ENCODE peak calls at places on chromosomes 12 and 14, in five cellular contexts. One of them, this sample, is unnamed.

GRCh38 chr12:4392223-4392742 is 12.8 kb upstream of the FGF23 start:
- DNase-seq in mammary epithelial cell: no peak
- DNase-seq in ovary: no peak
- DNase-seq in choroid plexus epithelial cell: no peak
- DNase-seq in A549: no peak
- DNase-seq in this sample: no peak

GRCh38 chr12:93727911-93728310 is 50.7 kb downstream of the CRADD start:
- DNase-seq in mammary epithelial cell: no peak
- DNase-seq in choroid plexus epithelial cell: no peak
- DNase-seq in ovary: no peak
- DNase-seq in A549: no peak
- DNase-seq in this sample: no peak

GRCh38 chr12:94435511-94435927 is 24.1 kb downstream of the CEP83 start:
- DNase-seq in choroid plexus epithelial cell: peak; percentile 9
- DNase-seq in mammary epithelial cell: no peak
- DNase-seq in ovary: no peak
- DNase-seq in A549: no peak
- DNase-seq in this sample: no peak

GRCh38 chr14:90858511-90858910 is 42.3 kb upstream of the TTC7B start:
- DNase-seq in choroid plexus epithelial cell: no peak
- DNase-seq in mammary epithelial cell: no peak
- DNase-seq in A549: no peak
- DNase-seq in ovary: no peak
- DNase-seq in this sample: no peak

GRCh38 chr12:19915392-19916192 is 452.7 kb upstream of the PDE3A start:
- DNase-seq in A549: no peak
- DNase-seq in ovary: no peak
- DNase-seq in choroid plexus epithelial cell: peak; percentile 75
- DNase-seq in mammary epithelial cell: no peak
- DNase-seq in this sample: no peak

GRCh38 chr14:81868172-81868571 is 334.5 kb upstream of the SEL1L start:
- DNase-seq in A549: no peak
- DNase-seq in ovary: no peak
- DNase-seq in mammary epithelial cell: no peak
- DNase-seq in choroid plexus epithelial cell: no peak
- DNase-seq in this sample: no peak

GRCh38 chr12:123829561-123829960 is 67.5 kb downstream of the DNAH10 start:
- DNase-seq in A549: no peak
- DNase-seq in mammary epithelial cell: no peak
- DNase-seq in choroid plexus epithelial cell: no peak
- DNase-seq in ovary: no peak
- DNase-seq in this sample: no peak

GRCh38 chr12:124126950-124127349 is 153.9 kb downstream of the ZNF664 start:
- DNase-seq in choroid plexus epithelial cell: no peak
- DNase-seq in A549: no peak
- DNase-seq in ovary: no peak
- DNase-seq in mammary epithelial cell: no peak
- DNase-seq in this sample: no peak

GRCh38 chr12:77433799-77434198 is 368.4 kb upstream of the E2F7 start:
- DNase-seq in mammary epithelial cell: no peak
- DNase-seq in ovary: no peak
- DNase-seq in A549: no peak
- DNase-seq in choroid plexus epithelial cell: peak; percentile 10
- DNase-seq in this sample: peak; percentile 16

GRCh38 chr12:52268212-52268611 is 6.2 kb upstream of the KRT86 start:
- DNase-seq in A549: no peak
- DNase-seq in choroid plexus epithelial cell: no peak
- DNase-seq in ovary: no peak
- DNase-seq in mammary epithelial cell: peak; percentile 59
- DNase-seq in this sample: no peak

GRCh38 chr14:103528512-103529382 is at the start of gene TRMT61A:
- DNase-seq in ovary: peak; percentile 94
- DNase-seq in A549: peak; percentile 95
- DNase-seq in choroid plexus epithelial cell: peak; percentile 93
- DNase-seq in mammary epithelial cell: peak; percentile 73
- DNase-seq in this sample: peak; percentile 66

GRCh38 chr14:80135305-80136088 is 75.8 kb downstream of the DIO2 start:
- DNase-seq in A549: no peak
- DNase-seq in choroid plexus epithelial cell: no peak
- DNase-seq in mammary epithelial cell: no peak
- DNase-seq in ovary: no peak
- DNase-seq in this sample: no peak

GRCh38 chr14:36505892-36506731 is 13.9 kb downstream of the NKX2-1 start:
- DNase-seq in ovary: no peak
- DNase-seq in choroid plexus epithelial cell: no peak
- DNase-seq in mammary epithelial cell: no peak
- DNase-seq in A549: no peak
- DNase-seq in this sample: no peak

GRCh38 chr12:14367097-14367661 is 1.7 kb downstream of the ATF7IP start:
- DNase-seq in choroid plexus epithelial cell: peak; percentile 81
- DNase-seq in mammary epithelial cell: peak; percentile 57
- DNase-seq in A549: no peak
- DNase-seq in ovary: no peak
- DNase-seq in this sample: peak; percentile 7

GRCh38 chr12:124679047-124679446 is 111.6 kb upstream of the NCOR2 start:
- DNase-seq in mammary epithelial cell: no peak
- DNase-seq in ovary: peak; percentile 25
- DNase-seq in choroid plexus epithelial cell: no peak
- DNase-seq in A549: no peak
- DNase-seq in this sample: no peak

GRCh38 chr12:32895688-32896437 is 714 bp downstream of the PKP2 start:
- DNase-seq in mammary epithelial cell: peak; percentile 27
- DNase-seq in ovary: peak; percentile 30
- DNase-seq in choroid plexus epithelial cell: no peak
- DNase-seq in A549: peak; percentile 41
- DNase-seq in this sample: no peak

GRCh38 chr12:32897276-32897615 is 669 bp upstream of the PKP2 start:
- DNase-seq in choroid plexus epithelial cell: peak; percentile 35
- DNase-seq in ovary: no peak
- DNase-seq in mammary epithelial cell: no peak
- DNase-seq in A549: no peak
- DNase-seq in this sample: no peak

GRCh38 chr12:32894566-32894965 is 2.0 kb downstream of the PKP2 start:
- DNase-seq in A549: no peak
- DNase-seq in mammary epithelial cell: no peak
- DNase-seq in ovary: no peak
- DNase-seq in choroid plexus epithelial cell: no peak
- DNase-seq in this sample: no peak

GRCh38 chr12:32896438-32897275 is at the start of gene PKP2:
- DNase-seq in choroid plexus epithelial cell: peak; percentile 59
- DNase-seq in ovary: peak; percentile 60
- DNase-seq in mammary epithelial cell: peak; percentile 98
- DNase-seq in A549: peak; percentile 56
- DNase-seq in this sample: no peak

GRCh38 chr12:32897688-32898573 is 1.4 kb upstream of the PKP2 start:
- DNase-seq in choroid plexus epithelial cell: no peak
- DNase-seq in A549: no peak
- DNase-seq in mammary epithelial cell: no peak
- DNase-seq in ovary: no peak
- DNase-seq in this sample: no peak
- H3K4me3 ChIP-seq in choroid plexus epithelial cell: no peak overlapping the region
- H3K4me3 ChIP-seq in A549: no peak overlapping the region
- H3K4me3 ChIP-seq in mammary epithelial cell: peak overlapping the region; percentile 39
- H3K4me3 ChIP-seq in ovary: no peak overlapping the region
- H3K4me3 ChIP-seq in this sample: no peak overlapping the region

GRCh38 chr14:94110552-94111181 is at the start of gene IFI27:
- DNase-seq in A549: no peak
- DNase-seq in mammary epithelial cell: no peak
- DNase-seq in ovary: peak; percentile 46
- DNase-seq in choroid plexus epithelial cell: peak; percentile 53
- DNase-seq in this sample: no peak
- H3K4me3 ChIP-seq in A549: no peak within 1 kb of the TSS
- H3K4me3 ChIP-seq in mammary epithelial cell: no peak within 1 kb of the TSS
- H3K4me3 ChIP-seq in ovary: peak within 1 kb of the TSS; percentile 17
- H3K4me3 ChIP-seq in choroid plexus epithelial cell: no peak within 1 kb of the TSS
- H3K4me3 ChIP-seq in this sample: no peak within 1 kb of the TSS

GRCh38 chr14:51682411-51682810 is 30.7 kb downstream of the FRMD6 start:
- DNase-seq in A549: no peak
- DNase-seq in mammary epithelial cell: no peak
- DNase-seq in choroid plexus epithelial cell: peak; percentile 80
- DNase-seq in ovary: no peak
- DNase-seq in this sample: no peak
- H3K4me3 ChIP-seq in A549: no peak overlapping the region
- H3K4me3 ChIP-seq in mammary epithelial cell: no peak overlapping the region
- H3K4me3 ChIP-seq in choroid plexus epithelial cell: no peak overlapping the region
- H3K4me3 ChIP-seq in ovary: no peak overlapping the region
- H3K4me3 ChIP-seq in this sample: no peak overlapping the region

GRCh38 chr14:37595809-37596595 is 573 bp downstream of the TTC6 start:
- DNase-seq in A549: peak; percentile 86
- DNase-seq in choroid plexus epithelial cell: no peak
- DNase-seq in mammary epithelial cell: peak; percentile 97
- DNase-seq in ovary: no peak
- DNase-seq in this sample: no peak

GRCh38 chr14:37593496-37594237 is 1.4 kb downstream of the FOXA1 start:
- DNase-seq in choroid plexus epithelial cell: no peak
- DNase-seq in ovary: no peak
- DNase-seq in A549: no peak
- DNase-seq in mammary epithelial cell: no peak
- DNase-seq in this sample: no peak

GRCh38 chr14:37592288-37593274 is 2.5 kb downstream of the FOXA1 start:
- DNase-seq in choroid plexus epithelial cell: no peak
- DNase-seq in ovary: no peak
- DNase-seq in A549: no peak
- DNase-seq in mammary epithelial cell: no peak
- DNase-seq in this sample: no peak

GRCh38 chr14:37594916-37595808 is at the start of the genes FOXA1 and TTC6:
- DNase-seq in ovary: no peak
- DNase-seq in A549: peak; percentile 53
- DNase-seq in choroid plexus epithelial cell: no peak
- DNase-seq in mammary epithelial cell: peak; percentile 51
- DNase-seq in this sample: no peak

DNA sequence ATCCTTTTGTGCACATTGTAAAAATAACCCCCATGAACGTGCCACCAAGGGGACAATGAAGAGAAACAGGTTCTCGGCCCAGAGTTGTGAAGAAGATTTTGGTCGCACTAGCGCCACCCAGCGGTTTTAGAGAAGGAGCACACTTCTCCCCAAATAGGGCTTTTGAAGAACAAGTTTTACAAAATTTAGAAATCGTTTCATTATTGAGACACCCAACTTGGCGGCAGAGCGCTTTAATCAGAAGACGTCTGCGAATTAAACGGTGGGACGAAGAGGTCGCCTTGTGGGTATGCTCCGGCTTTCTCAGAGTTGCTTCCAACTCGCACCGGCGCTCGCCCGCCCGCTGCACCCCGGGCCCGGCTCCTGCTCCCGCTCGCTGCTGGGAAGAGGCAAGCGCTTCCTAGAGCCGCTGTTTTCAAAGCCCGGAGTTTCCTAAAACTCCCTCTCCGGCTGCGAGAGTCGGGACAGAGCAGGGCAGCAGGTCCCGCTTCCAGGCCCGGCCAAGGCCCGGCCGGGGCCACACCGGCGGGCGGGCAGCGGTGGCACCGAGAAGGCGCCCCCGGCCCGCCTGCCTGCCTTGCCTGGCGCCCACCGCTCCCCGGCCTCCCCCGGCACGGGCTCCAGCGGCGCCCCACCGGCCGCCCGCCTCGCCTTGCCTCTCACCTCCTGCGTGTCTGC is 672 bp downstream of the FOXA1 start:
- DNase-seq in ovary: no peak
- DNase-seq in A549: peak; percentile 75
- DNase-seq in choroid plexus epithelial cell: peak; percentile 83
- DNase-seq in mammary epithelial cell: peak; percentile 74
- DNase-seq in this sample: peak; percentile 26
- H3K4me3 ChIP-seq in ovary: peak overlapping the region; percentile 32
- H3K4me3 ChIP-seq in A549: peak overlapping the region; percentile 92
- H3K4me3 ChIP-seq in choroid plexus epithelial cell: peak overlapping the region; percentile 58
- H3K4me3 ChIP-seq in mammary epithelial cell: peak overlapping the region; percentile 57
- H3K4me3 ChIP-seq in this sample: peak overlapping the region; percentile 51

DNA sequence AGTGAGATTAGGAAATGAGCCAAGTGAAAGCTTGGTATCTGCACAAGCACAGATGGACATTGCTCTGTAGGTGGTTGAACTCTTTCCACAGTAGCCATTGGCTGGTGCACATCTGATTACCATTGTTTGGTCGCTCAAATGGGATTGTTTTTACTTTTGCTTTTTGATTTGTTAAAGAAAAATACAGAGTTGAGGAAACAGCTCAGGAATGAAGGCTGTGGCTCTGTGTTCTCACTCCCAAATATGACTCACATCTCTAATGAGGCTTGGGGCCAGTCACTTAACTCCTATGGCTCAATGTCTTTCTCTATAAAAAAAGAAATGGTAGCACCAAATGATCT is 241.3 kb downstream of the BMP4 start:
- DNase-seq in mammary epithelial cell: peak; percentile 65
- DNase-seq in A549: peak; percentile 10
- DNase-seq in choroid plexus epithelial cell: peak; percentile 30
- DNase-seq in ovary: no peak
- DNase-seq in this sample: peak; percentile 4
- H3K4me3 ChIP-seq in mammary epithelial cell: no peak overlapping the region
- H3K4me3 ChIP-seq in A549: no peak overlapping the region
- H3K4me3 ChIP-seq in choroid plexus epithelial cell: no peak overlapping the region
- H3K4me3 ChIP-seq in ovary: no peak overlapping the region
- H3K4me3 ChIP-seq in this sample: no peak overlapping the region

DNA sequence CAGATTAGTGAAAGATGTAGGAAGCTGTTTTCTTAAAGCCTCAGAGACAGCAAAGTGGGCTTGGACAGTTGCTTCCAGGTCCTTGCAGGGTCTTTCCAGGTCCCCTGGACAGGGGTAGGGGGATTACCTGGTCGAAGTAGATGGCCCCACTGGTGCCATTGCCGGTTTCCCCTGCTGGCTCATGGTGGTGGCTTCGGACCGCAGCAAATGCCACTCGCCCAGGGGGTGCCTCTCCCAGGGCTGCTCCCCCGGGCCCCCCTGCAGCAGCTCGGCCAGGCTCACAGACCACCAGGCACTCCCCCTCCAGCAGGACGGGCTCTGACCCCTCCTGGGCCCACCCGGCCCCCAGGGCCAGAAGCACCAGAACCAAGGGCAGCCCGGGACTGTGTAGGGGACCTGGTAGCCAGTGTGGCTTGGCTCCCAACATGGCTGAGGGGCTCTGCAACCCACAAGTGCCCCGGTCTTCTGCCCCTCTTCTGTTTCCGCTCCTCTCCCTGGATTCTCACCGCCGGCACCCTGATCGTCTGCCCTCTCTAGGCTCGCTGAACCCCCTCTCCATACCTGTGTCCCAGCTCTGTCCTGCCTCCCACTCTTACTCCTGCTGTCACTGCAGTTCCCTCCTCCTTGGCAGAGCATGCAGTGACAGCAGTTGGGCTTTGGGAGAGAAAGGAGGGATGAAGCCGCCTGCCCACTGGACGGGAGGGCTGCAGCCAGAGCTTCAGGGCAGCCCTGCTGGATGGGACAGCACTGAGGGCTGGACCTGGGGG is 657 bp downstream of the CBLN3 start:
- DNase-seq in mammary epithelial cell: no peak
- DNase-seq in A549: no peak
- DNase-seq in choroid plexus epithelial cell: no peak
- DNase-seq in ovary: peak; percentile 55
- DNase-seq in this sample: no peak
- H3K4me3 ChIP-seq in mammary epithelial cell: no peak overlapping the region
- H3K4me3 ChIP-seq in A549: no peak overlapping the region
- H3K4me3 ChIP-seq in choroid plexus epithelial cell: no peak overlapping the region
- H3K4me3 ChIP-seq in ovary: peak overlapping the region; percentile 71
- H3K4me3 ChIP-seq in this sample: no peak overlapping the region

This sample was measured in skeletal muscle cell.